ENCODE peak calls at places on chromosomes 5 and 9, in four cellular contexts. T is K562, F is HepG2, L is WTC11. I is an unnamed sample.

GRCh38 chr5:15833365-15833764 is 333.4 kb downstream of the FBXL7 start:
- DNase-seq in L (no peak), T (no peak), F (no peak), I (no peak)

GRCh38 chr9:4145482-4145881 is 154.4 kb downstream of the GLIS3 start:
- DNase-seq in L (no peak), F (no peak), T (no peak), I (no peak)

GRCh38 chr9:86965627-86966395 is 18.5 kb upstream of the GAS1 start:
- DNase-seq in T (no peak), F (no peak), L (no peak), I (no peak)

GRCh38 chr5:14753947-14754346 is 89.4 kb downstream of the OTULIN start:
- DNase-seq in F (no peak), L (no peak), T (no peak), I (no peak)

GRCh38 chr9:114314881-114315722 is 7.8 kb upstream of the ORM1 start:
- DNase-seq in L (no peak), T (no peak), F (no peak), I (no peak)

GRCh38 chr9:92295240-92295790 is 1.8 kb upstream of the IARS1 start:
- DNase-seq in L (no peak), T (peak; percentile 24), F (no peak), I (no peak)

GRCh38 chr9:108696156-108696555 is 159.6 kb downstream of the ACTL7B start:
- DNase-seq in L (no peak), F (no peak), T (no peak), I (no peak)

GRCh38 chr5:111954516-111955337 is 197.7 kb upstream of the NREP start:
- DNase-seq in L (no peak), F (no peak), T (no peak), I (no peak)

GRCh38 chr5:43315697-43316096 is 2.5 kb upstream of the HMGCS1 start:
- DNase-seq in F (no peak), T (no peak), L (no peak), I (no peak)

GRCh38 chr5:135386096-135386495 is 12.9 kb downstream of the MACROH2A1 start:
- DNase-seq in F (no peak), L (no peak), T (no peak), I (no peak)

GRCh38 chr9:95726756-95727155 is 148.7 kb upstream of the ERCC6L2 start:
- DNase-seq in L (no peak), F (peak; percentile 48), T (peak; percentile 44), I (peak; percentile 63)

GRCh38 chr5:175325681-175326080 is 118.3 kb downstream of the DRD1 start:
- DNase-seq in F (no peak), L (no peak), T (no peak), I (no peak)

GRCh38 chr5:123720955-123721354 is 209.0 kb downstream of the CSNK1G3 start:
- DNase-seq in F (no peak), L (no peak), T (no peak), I (no peak)

GRCh38 chr9:20087481-20087880 is 298.6 kb upstream of the SLC24A2 start:
- DNase-seq in F (no peak), T (no peak), L (no peak), I (no peak)

GRCh38 chr9:10366171-10366779 is 246.5 kb downstream of the PTPRD start:
- DNase-seq in F (peak; percentile 32), L (no peak), T (no peak), I (peak; percentile 12)

GRCh38 chr9:21668504-21668903 is 133.9 kb upstream of the MTAP start:
- DNase-seq in T (no peak), L (no peak), F (no peak), I (no peak)

GRCh38 chr9:77454668-77455067 is 193.5 kb downstream of the GNA14 start:
- DNase-seq in L (no peak), F (no peak), T (no peak), I (no peak)

GRCh38 chr5:158700231-158700996 is 399.3 kb downstream of the EBF1 start:
- DNase-seq in F (no peak), L (no peak), T (no peak), I (no peak)

GRCh38 chr5:89728750-89729149 is 680.8 kb downstream of the CETN3 start:
- DNase-seq in T (no peak), L (no peak), F (no peak), I (no peak)

GRCh38 chr9:92648447-92649406 is 21.2 kb downstream of the IPPK start:
- DNase-seq in L (no peak), T (no peak), F (no peak), I (peak; percentile 61)

GRCh38 chr9:12231832-12232231 is 461.4 kb upstream of the TYRP1 start:
- DNase-seq in T (no peak), L (no peak), F (no peak), I (no peak)

GRCh38 chr5:159975462-159976019 is 33.4 kb upstream of the TTC1 start:
- DNase-seq in T (peak; percentile 17), L (no peak), F (peak; percentile 6), I (peak; percentile 36)

GRCh38 chr5:146580237-146580636 is 64.2 kb upstream of the GPR151 start:
- DNase-seq in L (no peak), F (no peak), T (no peak), I (no peak)

GRCh38 chr5:73121109-73121443 is 701 bp downstream of the TMEM171 start:
- DNase-seq in L (no peak), F (no peak), T (no peak), I (no peak)

GRCh38 chr5:73126381-73126780 is 6.0 kb downstream of the TMEM171 start:
- DNase-seq in T (no peak), L (no peak), F (no peak), I (no peak)

GRCh38 chr5:73125289-73125688 is 4.9 kb downstream of the TMEM171 start:
- DNase-seq in L (no peak), T (no peak), F (no peak), I (no peak)

GRCh38 chr5:73120222-73121108 is at the start of gene TMEM171:
- DNase-seq in L (peak; percentile 73), T (no peak), F (no peak), I (peak; percentile 81)

GRCh38 chr5:73122875-73123810 is 2.8 kb downstream of the TMEM171 start:
- DNase-seq in T (no peak), F (no peak), L (peak; percentile 49), I (no peak)
- TF ChIP-seq FOXJ3 in T (no peak), F (no peak), L (no peak), I (no peak)

GRCh38 chr5:141100243-141100805 is at the start of gene PCDHB3:
- DNase-seq in L (peak; percentile 88), T (peak; percentile 23), F (peak; percentile 21), I (peak; percentile 79)
- TF ChIP-seq FOXJ3 in L (no peak), T (no peak), F (no peak), I (no peak)

DNA sequence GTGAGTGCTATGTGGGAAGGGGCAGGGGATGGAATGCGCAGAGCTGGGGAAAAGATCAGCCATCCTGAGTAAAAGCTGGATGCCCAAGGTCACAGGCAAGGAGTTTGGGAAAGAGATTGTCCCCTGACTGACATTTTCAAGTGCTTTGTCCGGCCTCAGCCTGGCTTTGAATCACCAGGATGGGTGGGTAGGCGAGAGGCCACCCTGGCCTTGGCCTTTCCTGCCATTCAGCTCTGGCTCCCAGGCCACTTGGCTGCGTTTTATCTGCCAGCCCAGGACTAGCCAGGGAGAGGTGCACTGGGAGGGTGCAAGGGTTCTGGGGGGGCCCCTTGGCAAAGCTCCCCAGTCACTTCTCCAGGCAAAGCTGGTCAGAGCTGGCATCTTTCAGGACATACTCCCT is 37.4 kb upstream of the SYNPO start:
- DNase-seq in L (no peak), T (no peak), F (no peak), I (no peak)
- TF ChIP-seq FOXJ3 in L (no peak), T (no peak), F (no peak), I (no peak)

DNA sequence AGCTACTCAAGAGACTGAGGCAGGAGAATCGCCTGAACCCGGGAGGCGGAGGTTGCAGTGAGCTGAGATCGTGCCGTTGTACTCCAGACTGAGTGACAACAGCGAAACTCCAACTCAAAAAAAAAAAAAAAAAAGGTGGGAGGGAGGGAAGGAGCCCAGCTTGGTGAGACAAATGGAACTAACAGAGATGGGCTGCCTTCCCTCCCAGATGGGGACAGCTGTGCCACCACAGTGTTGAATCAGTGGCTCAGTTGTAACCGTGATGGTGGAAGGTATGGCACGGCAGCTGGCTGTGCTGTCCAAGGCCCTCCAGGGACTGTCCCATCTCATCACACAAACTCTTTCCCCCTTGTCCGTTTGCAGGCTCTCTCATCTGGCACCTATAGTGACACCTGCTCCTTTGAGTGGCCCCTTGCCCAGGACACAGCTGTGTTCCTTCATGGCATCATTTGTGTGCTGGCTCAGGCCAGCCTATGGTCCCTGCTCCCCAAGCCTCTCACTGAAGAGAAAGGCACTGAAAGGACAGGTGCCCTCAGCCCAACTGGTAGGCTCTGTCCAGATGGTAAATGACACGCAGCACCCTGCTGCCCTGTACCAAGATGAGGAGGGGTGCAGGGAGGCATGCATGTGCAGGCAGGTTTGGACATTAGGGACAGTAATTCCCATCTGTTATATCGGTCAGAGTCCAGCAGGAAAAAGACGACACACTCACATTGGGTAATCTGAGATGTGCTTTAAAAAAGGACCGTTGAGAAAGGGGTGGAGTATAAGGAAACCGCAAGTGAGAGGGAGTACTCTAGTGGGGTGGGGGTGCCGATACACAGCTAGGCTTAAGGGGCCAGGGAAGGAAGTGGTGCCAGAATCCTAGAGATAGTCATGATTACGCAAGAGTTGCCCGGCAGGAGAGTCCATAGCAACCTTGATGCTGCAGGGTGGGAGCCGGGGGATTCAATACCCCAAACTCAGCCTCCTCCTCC is 4.3 kb downstream of the SMIM33 start:
- DNase-seq in L (no peak), T (peak; percentile 92), F (no peak), I (no peak)
- TF ChIP-seq FOXJ3 in L (no peak), T (no peak), F (no peak), I (no peak)

DNA sequence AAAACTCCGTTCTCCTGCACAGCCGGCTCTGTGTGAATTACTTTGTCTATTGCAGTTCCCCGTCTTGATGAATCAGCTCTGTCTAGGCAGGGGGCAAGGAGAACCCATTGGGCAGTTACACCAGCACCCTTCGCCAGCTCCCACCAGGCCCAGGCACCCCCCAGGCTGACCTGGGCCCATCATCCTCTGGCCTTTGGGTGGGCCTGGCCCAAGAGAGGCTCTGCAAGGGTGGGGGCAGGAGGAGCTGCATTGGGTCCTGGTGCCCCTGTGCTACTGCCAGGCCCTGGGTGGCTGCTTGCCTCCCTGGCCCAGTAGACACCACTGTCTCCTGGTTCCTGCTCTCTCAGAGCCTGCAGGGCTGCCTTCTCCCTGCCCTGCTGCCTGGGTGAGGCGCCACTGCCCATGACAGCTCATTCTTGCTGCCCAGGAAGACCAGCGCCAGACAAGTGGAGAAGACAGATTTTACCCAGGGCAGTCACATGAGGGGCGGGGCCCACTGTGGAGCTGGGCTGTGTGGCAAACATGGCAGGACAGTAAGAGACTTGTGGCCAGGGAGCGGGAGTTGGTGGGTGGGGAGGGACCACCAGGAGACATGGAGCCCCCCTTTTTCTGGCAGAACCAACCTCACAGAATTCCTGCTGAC is 67.3 kb downstream of the MRPL36 start:
- DNase-seq in L (no peak), F (no peak), T (no peak), I (peak; percentile 6)
- TF ChIP-seq FOXJ3 in L (no peak), F (no peak), T (no peak), I (no peak)

DNA sequence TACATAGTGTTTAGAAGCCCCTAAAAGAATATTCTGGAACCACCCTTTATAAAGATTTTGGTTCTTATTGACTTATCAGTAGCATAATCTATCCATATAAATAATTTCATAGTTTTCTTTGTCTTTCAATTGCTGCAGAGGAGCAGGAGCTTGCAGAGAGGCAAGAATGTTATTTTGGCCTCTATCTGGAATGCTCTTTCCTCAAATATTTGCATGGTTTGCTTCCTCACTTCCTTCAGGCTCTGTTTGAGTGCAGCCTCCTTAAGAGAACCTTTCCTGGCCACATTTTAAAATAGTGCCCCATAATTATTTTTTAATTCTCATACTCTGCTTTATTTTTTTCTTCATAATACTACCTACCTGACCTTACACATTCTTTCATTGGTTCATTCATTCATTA is 1.5 kb downstream of the C5 start:
- DNase-seq in F (no peak), T (no peak), L (no peak), I (no peak)
- TF ChIP-seq FOXJ3 in F (no peak), T (no peak), L (no peak), I (no peak)

GRCh38 chr5:32312194-32312681 is 501 bp downstream of the MTMR12 start:
- DNase-seq in L (peak; percentile 44), F (no peak), T (peak; percentile 54), I (peak; percentile 71)
- TF ChIP-seq FOXJ3 in L (no peak), F (no peak), T (no peak), I (no peak)